ENCODE peak calls at places on chromosomes 1 and 21, in four cellular contexts. One of them, this sample, is unnamed.

GRCh38 chr1:227773558-227773957 is 38.3 kb downstream of the SNAP47 start:
- DNase-seq in dorsolateral prefrontal cortex: no peak
- DNase-seq in GM13976: no peak
- DNase-seq in lower lobe of right lung: no peak
- DNase-seq in this sample: no peak

GRCh38 chr1:109931189-109931672 is 20.6 kb downstream of the CSF1 start:
- DNase-seq in dorsolateral prefrontal cortex: no peak
- DNase-seq in GM13976: no peak
- DNase-seq in lower lobe of right lung: peak
- DNase-seq in this sample: peak

GRCh38 chr1:32240140-32240951 is 6.7 kb upstream of the FAM167B start:
- DNase-seq in dorsolateral prefrontal cortex: peak
- DNase-seq in GM13976: no peak
- DNase-seq in lower lobe of right lung: peak
- DNase-seq in this sample: peak

GRCh38 chr1:11339346-11340247 is 66.6 kb downstream of the UBIAD1 start:
- DNase-seq in dorsolateral prefrontal cortex: no peak
- DNase-seq in GM13976: no peak
- DNase-seq in lower lobe of right lung: no peak
- DNase-seq in this sample: no peak

GRCh38 chr1:180636138-180636537 is 4.3 kb downstream of the XPR1 start:
- DNase-seq in dorsolateral prefrontal cortex: no peak
- DNase-seq in GM13976: no peak
- DNase-seq in lower lobe of right lung: no peak
- DNase-seq in this sample: no peak

GRCh38 chr1:233530665-233531386 is 83.1 kb upstream of the KCNK1 start:
- DNase-seq in dorsolateral prefrontal cortex: no peak
- DNase-seq in GM13976: no peak
- DNase-seq in lower lobe of right lung: no peak
- DNase-seq in this sample: no peak

GRCh38 chr1:110176299-110176956 is 26.1 kb downstream of the SLC6A17 start:
- DNase-seq in dorsolateral prefrontal cortex: peak
- DNase-seq in GM13976: no peak
- DNase-seq in lower lobe of right lung: no peak
- DNase-seq in this sample: no peak

GRCh38 chr1:60886793-60887331 is 195.5 kb upstream of the NFIA start:
- DNase-seq in dorsolateral prefrontal cortex: no peak
- DNase-seq in GM13976: no peak
- DNase-seq in lower lobe of right lung: no peak
- DNase-seq in this sample: no peak

GRCh38 chr21:44727321-44727720 is 15.9 kb upstream of the TSPEAR start:
- DNase-seq in dorsolateral prefrontal cortex: no peak
- DNase-seq in GM13976: no peak
- DNase-seq in lower lobe of right lung: no peak
- DNase-seq in this sample: no peak

GRCh38 chr1:93955765-93956164 is 46.5 kb upstream of the GCLM start:
- DNase-seq in dorsolateral prefrontal cortex: no peak
- DNase-seq in GM13976: no peak
- DNase-seq in lower lobe of right lung: no peak
- DNase-seq in this sample: no peak

GRCh38 chr21:46188226-46189212 is 4.3 kb upstream of the SPATC1L start:
- DNase-seq in dorsolateral prefrontal cortex: peak
- DNase-seq in GM13976: no peak
- DNase-seq in lower lobe of right lung: no peak
- DNase-seq in this sample: no peak

GRCh38 chr1:19484338-19484792 is 974 bp downstream of the CAPZB start:
- DNase-seq in dorsolateral prefrontal cortex: no peak
- DNase-seq in GM13976: no peak
- DNase-seq in lower lobe of right lung: peak
- DNase-seq in this sample: no peak

GRCh38 chr1:224736619-224737352 is 120.7 kb downstream of the CNIH3 start:
- DNase-seq in dorsolateral prefrontal cortex: no peak
- DNase-seq in GM13976: peak
- DNase-seq in lower lobe of right lung: no peak
- DNase-seq in this sample: no peak

GRCh38 chr21:16195476-16195875 is 465.7 kb downstream of the USP25 start:
- DNase-seq in dorsolateral prefrontal cortex: no peak
- DNase-seq in GM13976: no peak
- DNase-seq in lower lobe of right lung: no peak
- DNase-seq in this sample: no peak

GRCh38 chr1:6093061-6093460 is 47.4 kb downstream of the KCNAB2 start:
- DNase-seq in dorsolateral prefrontal cortex: no peak
- DNase-seq in GM13976: no peak
- DNase-seq in lower lobe of right lung: peak
- DNase-seq in this sample: no peak

GRCh38 chr1:39065542-39065941 is 39.4 kb downstream of the NDUFS5 start:
- DNase-seq in dorsolateral prefrontal cortex: no peak
- DNase-seq in GM13976: no peak
- DNase-seq in lower lobe of right lung: no peak
- DNase-seq in this sample: no peak

GRCh38 chr1:190262538-190262937 is 215.1 kb downstream of the BRINP3 start:
- DNase-seq in dorsolateral prefrontal cortex: no peak
- DNase-seq in GM13976: no peak
- DNase-seq in lower lobe of right lung: no peak
- DNase-seq in this sample: no peak

GRCh38 chr1:158124999-158125398 is 55.7 kb upstream of the CD1D start:
- DNase-seq in dorsolateral prefrontal cortex: peak
- DNase-seq in GM13976: peak
- DNase-seq in lower lobe of right lung: peak
- DNase-seq in this sample: peak

GRCh38 chr1:232548651-232549050 is 81.3 kb downstream of the SIPA1L2 start:
- DNase-seq in dorsolateral prefrontal cortex: no peak
- DNase-seq in GM13976: no peak
- DNase-seq in lower lobe of right lung: no peak
- DNase-seq in this sample: no peak

GRCh38 chr1:179310271-179310670 is 16.7 kb downstream of the SOAT1 start:
- DNase-seq in dorsolateral prefrontal cortex: no peak
- DNase-seq in GM13976: no peak
- DNase-seq in lower lobe of right lung: no peak
- DNase-seq in this sample: no peak

GRCh38 chr1:197908695-197909336 is 6.4 kb downstream of the C1orf53 start:
- DNase-seq in dorsolateral prefrontal cortex: no peak
- DNase-seq in GM13976: peak
- DNase-seq in lower lobe of right lung: no peak
- DNase-seq in this sample: no peak

GRCh38 chr1:109185990-109186703 is 27.6 kb upstream of the SARS1 start:
- DNase-seq in dorsolateral prefrontal cortex: peak
- DNase-seq in GM13976: no peak
- DNase-seq in lower lobe of right lung: peak
- DNase-seq in this sample: no peak

GRCh38 chr1:180643693-180644092 is 11.9 kb downstream of the XPR1 start:
- DNase-seq in dorsolateral prefrontal cortex: no peak
- DNase-seq in GM13976: no peak
- DNase-seq in lower lobe of right lung: no peak
- DNase-seq in this sample: no peak

GRCh38 chr1:102572637-102573036 is 535.7 kb downstream of the COL11A1 start:
- DNase-seq in dorsolateral prefrontal cortex: no peak
- DNase-seq in GM13976: no peak
- DNase-seq in lower lobe of right lung: no peak
- DNase-seq in this sample: no peak

GRCh38 chr1:62013264-62013663 is 181.4 kb upstream of the L1TD1 start:
- DNase-seq in dorsolateral prefrontal cortex: no peak
- DNase-seq in GM13976: no peak
- DNase-seq in lower lobe of right lung: no peak
- DNase-seq in this sample: no peak

GRCh38 chr1:172964864-172965263 is 85.9 kb downstream of the TNFSF18 start:
- DNase-seq in dorsolateral prefrontal cortex: no peak
- DNase-seq in GM13976: no peak
- DNase-seq in lower lobe of right lung: no peak
- DNase-seq in this sample: no peak

GRCh38 chr1:172135923-172136610 is 284.4 kb upstream of the C1orf105 start:
- DNase-seq in dorsolateral prefrontal cortex: no peak
- DNase-seq in GM13976: no peak
- DNase-seq in lower lobe of right lung: no peak
- DNase-seq in this sample: no peak

GRCh38 chr1:151060241-151061011 is at the start of gene MLLT11:
- DNase-seq in dorsolateral prefrontal cortex: peak
- DNase-seq in GM13976: peak
- DNase-seq in lower lobe of right lung: no peak
- DNase-seq in this sample: no peak

GRCh38 chr1:108000620-108001105 is 35.7 kb upstream of the VAV3 start:
- DNase-seq in dorsolateral prefrontal cortex: no peak
- DNase-seq in GM13976: no peak
- DNase-seq in lower lobe of right lung: no peak
- DNase-seq in this sample: no peak

GRCh38 chr1:117029690-117030089 is 28.1 kb downstream of the CD101 start:
- DNase-seq in dorsolateral prefrontal cortex: no peak
- DNase-seq in GM13976: no peak
- DNase-seq in lower lobe of right lung: no peak
- DNase-seq in this sample: no peak

GRCh38 chr1:9684806-9685205 is 33.3 kb downstream of the PIK3CD start:
- DNase-seq in dorsolateral prefrontal cortex: no peak
- DNase-seq in GM13976: no peak
- DNase-seq in lower lobe of right lung: no peak
- DNase-seq in this sample: no peak

GRCh38 chr1:163056832-163057231 is 12.3 kb upstream of the RGS4 start:
- DNase-seq in dorsolateral prefrontal cortex: no peak
- DNase-seq in GM13976: no peak
- DNase-seq in lower lobe of right lung: no peak
- DNase-seq in this sample: no peak

GRCh38 chr1:226882631-226883409 is 12.4 kb downstream of the PSEN2 start:
- DNase-seq in dorsolateral prefrontal cortex: no peak
- DNase-seq in GM13976: peak
- DNase-seq in lower lobe of right lung: no peak
- DNase-seq in this sample: no peak

GRCh38 chr1:109928591-109929111 is 18.0 kb downstream of the CSF1 start:
- DNase-seq in dorsolateral prefrontal cortex: no peak
- DNase-seq in GM13976: no peak
- DNase-seq in lower lobe of right lung: no peak
- DNase-seq in this sample: peak

GRCh38 chr1:32701951-32702598 is 495 bp downstream of the SYNC start:
- DNase-seq in dorsolateral prefrontal cortex: no peak
- DNase-seq in GM13976: no peak
- DNase-seq in lower lobe of right lung: peak
- DNase-seq in this sample: peak

GRCh38 chr1:156140879-156141707 is 12.3 kb upstream of the SEMA4A start:
- DNase-seq in dorsolateral prefrontal cortex: peak
- DNase-seq in GM13976: peak
- DNase-seq in lower lobe of right lung: no peak
- DNase-seq in this sample: no peak

GRCh38 chr1:27402349-27402754 is 9.9 kb downstream of the GPR3 start:
- DNase-seq in dorsolateral prefrontal cortex: peak
- DNase-seq in GM13976: peak
- DNase-seq in lower lobe of right lung: peak
- DNase-seq in this sample: peak

GRCh38 chr1:27405074-27405473 is 12.7 kb downstream of the GPR3 start:
- DNase-seq in dorsolateral prefrontal cortex: no peak
- DNase-seq in GM13976: no peak
- DNase-seq in lower lobe of right lung: no peak
- DNase-seq in this sample: no peak

GRCh38 chr1:27403931-27404330 is 11.5 kb downstream of the GPR3 start:
- DNase-seq in dorsolateral prefrontal cortex: no peak
- DNase-seq in GM13976: no peak
- DNase-seq in lower lobe of right lung: no peak
- DNase-seq in this sample: no peak

GRCh38 chr1:27400963-27401341 is 8.5 kb downstream of the GPR3 start:
- DNase-seq in dorsolateral prefrontal cortex: no peak
- DNase-seq in GM13976: no peak
- DNase-seq in lower lobe of right lung: no peak
- DNase-seq in this sample: no peak

GRCh38 chr1:27403065-27403726 is 10.8 kb downstream of the GPR3 start:
- DNase-seq in dorsolateral prefrontal cortex: no peak
- DNase-seq in GM13976: peak
- DNase-seq in lower lobe of right lung: no peak
- DNase-seq in this sample: no peak
- TF ChIP-seq CTCF in dorsolateral prefrontal cortex: no peak
- TF ChIP-seq CTCF in GM13976: peak
- TF ChIP-seq CTCF in lower lobe of right lung: no peak
- TF ChIP-seq CTCF in this sample: no peak

GRCh38 chr1:14948112-14948652 is 205.4 kb upstream of the TMEM51 start:
- DNase-seq in dorsolateral prefrontal cortex: no peak
- DNase-seq in GM13976: no peak
- DNase-seq in lower lobe of right lung: no peak
- DNase-seq in this sample: no peak
- TF ChIP-seq CTCF in dorsolateral prefrontal cortex: no peak
- TF ChIP-seq CTCF in GM13976: no peak
- TF ChIP-seq CTCF in lower lobe of right lung: no peak
- TF ChIP-seq CTCF in this sample: no peak

DNA sequence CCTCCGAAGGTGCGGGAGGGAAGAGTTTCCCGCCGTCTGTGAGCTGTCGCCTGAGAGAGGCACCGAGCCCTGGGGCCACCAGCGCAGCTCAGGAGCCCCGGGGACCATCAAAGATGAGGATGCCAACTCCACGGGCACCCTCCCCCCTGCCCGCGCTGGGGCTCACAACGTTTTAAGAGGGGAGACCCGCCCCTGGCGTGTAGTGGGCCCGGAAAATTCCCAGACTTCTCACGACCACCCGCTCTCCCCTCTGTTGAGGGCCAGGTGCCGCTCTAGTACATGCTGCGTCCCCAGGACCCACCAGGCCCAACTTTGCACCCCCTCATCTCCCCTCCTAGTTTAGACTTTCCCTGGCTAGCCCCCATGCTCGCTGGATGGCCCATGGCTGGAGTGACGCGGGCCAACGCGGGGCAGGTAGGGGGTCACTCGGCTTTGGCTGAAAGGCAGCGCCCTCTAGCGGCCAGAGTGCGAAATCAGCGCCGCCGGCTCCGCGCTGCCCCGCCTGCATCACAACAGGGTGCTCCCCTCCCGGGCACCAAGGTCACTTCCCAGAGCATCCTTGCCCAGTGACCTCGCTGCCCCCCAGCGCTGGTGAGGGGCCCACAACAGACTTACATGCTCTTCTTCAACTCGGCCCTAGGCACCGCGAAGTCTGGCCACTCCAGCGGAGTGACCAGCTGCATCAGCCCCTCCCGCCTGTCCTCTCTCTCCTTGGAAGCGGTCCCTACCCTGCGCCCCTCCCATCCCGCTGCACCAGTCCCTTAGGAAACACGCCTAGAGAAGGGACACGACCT is 1.8 kb downstream of the CD160 start:
- DNase-seq in dorsolateral prefrontal cortex: peak
- DNase-seq in GM13976: peak
- DNase-seq in lower lobe of right lung: peak
- DNase-seq in this sample: peak
- TF ChIP-seq CTCF in dorsolateral prefrontal cortex: peak
- TF ChIP-seq CTCF in GM13976: peak
- TF ChIP-seq CTCF in lower lobe of right lung: peak
- TF ChIP-seq CTCF in this sample: peak

DNA sequence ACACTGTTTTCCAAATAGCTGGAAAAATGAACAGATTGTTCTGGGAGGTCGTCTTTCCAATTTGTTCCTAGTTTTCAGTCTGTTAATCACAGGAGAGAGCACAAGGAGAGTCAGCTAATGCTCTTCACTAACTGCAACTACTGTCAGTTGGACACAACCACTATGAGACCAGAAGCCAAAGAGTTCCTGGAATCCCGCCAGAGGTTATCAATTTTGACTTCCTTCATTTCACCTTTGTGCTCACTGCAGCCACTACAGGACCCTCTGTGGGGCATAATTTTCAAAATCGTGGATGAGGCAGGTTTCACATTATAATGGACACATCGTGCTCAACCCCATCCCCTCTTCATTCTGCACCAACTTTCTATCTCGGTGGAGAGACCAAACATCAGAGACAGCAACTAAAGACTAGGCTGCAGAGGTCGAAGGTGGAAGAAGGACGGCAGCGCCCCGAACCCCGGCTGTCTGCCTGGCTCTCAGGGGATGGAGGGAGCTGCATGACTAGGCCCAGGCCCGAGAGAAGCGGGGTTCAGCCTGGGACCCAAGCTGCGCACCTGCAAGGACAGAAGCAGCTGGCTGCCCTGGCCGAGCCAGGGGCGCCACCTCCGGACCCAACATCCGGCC is 597 bp downstream of the KIAA0319L start:
- DNase-seq in dorsolateral prefrontal cortex: no peak
- DNase-seq in GM13976: no peak
- DNase-seq in lower lobe of right lung: no peak
- DNase-seq in this sample: no peak
- TF ChIP-seq CTCF in dorsolateral prefrontal cortex: no peak
- TF ChIP-seq CTCF in GM13976: peak
- TF ChIP-seq CTCF in lower lobe of right lung: no peak
- TF ChIP-seq CTCF in this sample: no peak

This sample was measured in coronary artery.